ENCODE peak calls at places on chromosomes 3 and 15, in seven cellular contexts. S is osteocyte, X is GM12865, Q is NCI-H1105 treated with DMSO at 0.1 percent for 48 hours, H is posterior vena cava, Z is HT-29, W is mucosa of gallbladder. I is an unnamed sample.

GRCh38 chr15:82021021-82021420 is 24.8 kb downstream of the MEX3B start:
- DNase-seq in S (no peak), W (no peak), Z (no peak), X (no peak), Q (no peak), H (no peak), I (no peak)

GRCh38 chr3:168162172-168162571 is 66.4 kb upstream of the GOLIM4 start:
- DNase-seq in X (no peak), W (no peak), H (no peak), Z (no peak), S (no peak), Q (no peak), I (no peak)

GRCh38 chr3:179811321-179812095 is 158.7 kb downstream of the USP13 start:
- DNase-seq in X (peak; percentile 78), Q (peak; percentile 60), W (peak; percentile 58), Z (peak; percentile 67), H (no peak), S (no peak), I (peak; percentile 82)

GRCh38 chr3:55524565-55525244 is 37.6 kb upstream of the WNT5A start:
- DNase-seq in X (no peak), H (no peak), Q (no peak), S (no peak), W (no peak), Z (no peak), I (no peak)

GRCh38 chr3:198030726-198031125 is 70.7 kb downstream of the LMLN start:
- DNase-seq in Q (no peak), X (no peak), S (no peak), Z (no peak), W (no peak), H (no peak), I (no peak)

GRCh38 chr3:151395806-151396205 is 11.3 kb upstream of the P2RY12 start:
- DNase-seq in H (no peak), Q (no peak), W (no peak), S (no peak), X (no peak), Z (no peak), I (peak; percentile 1)

GRCh38 chr3:188624828-188625227 is 470.9 kb downstream of the LPP start:
- DNase-seq in Z (no peak), W (no peak), H (no peak), Q (no peak), X (no peak), S (no peak), I (no peak)

GRCh38 chr3:60909526-60909925 is 341.7 kb downstream of the FHIT start:
- DNase-seq in Z (no peak), H (no peak), Q (no peak), X (no peak), S (no peak), W (no peak), I (no peak)

GRCh38 chr3:126342991-126343661 is 14.1 kb downstream of the KLF15 start:
- DNase-seq in Z (no peak), X (no peak), H (peak; percentile 68), Q (no peak), S (peak; percentile 79), W (no peak), I (no peak)

GRCh38 chr3:4948395-4948794 is 30.8 kb upstream of the BHLHE40 start:
- DNase-seq in S (no peak), Q (no peak), W (no peak), H (no peak), X (no peak), Z (no peak), I (no peak)

GRCh38 chr3:128576290-128576689 is 74.3 kb downstream of the RPN1 start:
- DNase-seq in Q (no peak), W (no peak), S (no peak), X (no peak), Z (no peak), H (no peak), I (no peak)

GRCh38 chr3:39178553-39178952 is 13.8 kb downstream of the XIRP1 start:
- DNase-seq in Q (no peak), H (no peak), W (no peak), X (no peak), S (no peak), Z (no peak), I (no peak)

GRCh38 chr15:70284438-70285214 is 186.9 kb upstream of the TLE3 start:
- DNase-seq in W (no peak), X (no peak), Q (no peak), H (no peak), Z (no peak), S (no peak), I (no peak)

GRCh38 chr3:105618561-105618960 is 250.3 kb downstream of the CBLB start:
- DNase-seq in Z (no peak), H (no peak), X (no peak), Q (no peak), S (no peak), W (no peak), I (no peak)

GRCh38 chr3:126106336-126107202 is 22.6 kb upstream of the SLC41A3 start:
- DNase-seq in Z (no peak), H (peak; percentile 75), Q (no peak), X (no peak), S (peak; percentile 70), W (no peak), I (no peak)

GRCh38 chr3:188349276-188349962 is 195.5 kb downstream of the LPP start:
- DNase-seq in Q (no peak), W (no peak), X (peak; percentile 19), S (no peak), H (no peak), Z (peak; percentile 31), I (no peak)

GRCh38 chr15:92393287-92393993 is at the start of gene ST8SIA2:
- DNase-seq in W (no peak), Z (no peak), X (no peak), S (peak; percentile 87), H (no peak), Q (peak; percentile 25), I (no peak)